ENCODE peak calls at places on chromosomes 6 and 20, in six cellular contexts. K is GM12878, H is K562, J is GM12891, G is SK-N-SH, C is H1. P is an unnamed sample.

GRCh38 chr20:34639755-34640222 is 37.1 kb downstream of the PIGU start:
- DNase-seq in K (no peak), J (no peak), C (no peak), G (no peak), H (no peak), P (no peak)

GRCh38 chr20:62599216-62600110 is 42.8 kb upstream of the SLCO4A1 start:
- DNase-seq in C (no peak), J (no peak), G (no peak), K (no peak), H (no peak), P (no peak)

GRCh38 chr6:144661101-144661806 is 376.1 kb downstream of the UTRN start:
- DNase-seq in K (no peak), H (no peak), J (no peak), C (no peak), G (no peak), P (no peak)

GRCh38 chr6:37731888-37732287 is 34.2 kb upstream of the MDGA1 start:
- DNase-seq in J (peak; percentile 67), G (no peak), H (peak; percentile 82), K (peak; percentile 39), C (no peak), P (peak; percentile 64)

GRCh38 chr20:3420211-3420707 is 12.8 kb upstream of the DNAAF9 start:
- DNase-seq in K (peak; percentile 78), G (no peak), H (peak; percentile 23), C (no peak), J (peak; percentile 49), P (peak; percentile 44)

GRCh38 chr20:49620364-49621240 is 52.7 kb upstream of the PTGIS start:
- DNase-seq in H (no peak), C (no peak), K (peak; percentile 100), G (no peak), J (peak; percentile 59), P (peak; percentile 60)

GRCh38 chr6:37354526-37355384 is 972 bp downstream of the RNF8 start:
- DNase-seq in J (peak; percentile 31), C (no peak), G (peak; percentile 80), H (peak; percentile 47), K (no peak), P (peak; percentile 49)

GRCh38 chr20:4073852-4074741 is 58.7 kb upstream of the RNF24 start:
- DNase-seq in H (no peak), K (no peak), G (no peak), J (no peak), C (no peak), P (no peak)

GRCh38 chr6:148223424-148223842 is 119.2 kb upstream of the SASH1 start:
- DNase-seq in G (no peak), C (no peak), K (no peak), J (no peak), H (no peak), P (no peak)

GRCh38 chr6:80203283-80203682 is 96.8 kb downstream of the BCKDHB start:
- DNase-seq in K (no peak), J (no peak), C (no peak), G (no peak), H (no peak), P (no peak)

GRCh38 chr6:147459772-147460171 is 48.7 kb upstream of the SAMD5 start:
- DNase-seq in K (no peak), C (no peak), H (no peak), J (no peak), G (no peak), P (no peak)

GRCh38 chr6:7445076-7445475 is 55.5 kb downstream of the RIOK1 start:
- DNase-seq in C (no peak), G (no peak), J (no peak), K (no peak), H (no peak), P (no peak)

GRCh38 chr6:153024401-153025017 is 22.0 kb upstream of the MTRF1L start:
- DNase-seq in H (peak; percentile 80), J (peak; percentile 15), C (peak; percentile 19), G (peak; percentile 60), K (peak; percentile 45), P (peak; percentile 12)

GRCh38 chr6:46011241-46012085 is 4.2 kb downstream of the CLIC5 start:
- DNase-seq in K (peak; percentile 71), J (peak; percentile 38), G (no peak), H (no peak), C (no peak), P (peak; percentile 37)

GRCh38 chr6:117481278-117481925 is 1.1 kb upstream of the DCBLD1 start:
- DNase-seq in C (no peak), G (no peak), H (peak; percentile 41), J (no peak), K (no peak), P (no peak)

GRCh38 chr6:22141271-22141745 is 155.5 kb downstream of the PRL start:
- DNase-seq in C (no peak), J (no peak), G (no peak), H (no peak), K (no peak), P (no peak)

GRCh38 chr6:168956884-168957730 is 296.5 kb downstream of the THBS2 start:
- DNase-seq in G (peak; percentile 77), K (no peak), H (peak; percentile 62), J (peak; percentile 45), C (peak; percentile 25), P (no peak)

GRCh38 chr6:35015476-35015875 is 125.7 kb downstream of the TCP11 start:
- DNase-seq in G (no peak), J (no peak), H (no peak), K (no peak), C (no peak), P (no peak)

GRCh38 chr6:125392682-125393081 is 90.9 kb upstream of the HDDC2 start:
- DNase-seq in C (no peak), K (no peak), H (no peak), J (no peak), G (no peak), P (no peak)

GRCh38 chr6:125940691-125941090 is 15.9 kb upstream of the HINT3 start:
- DNase-seq in G (no peak), J (no peak), H (no peak), C (no peak), K (no peak), P (no peak)

GRCh38 chr6:32170294-32170693 is 5.6 kb downstream of the AGPAT1 start:
- DNase-seq in G (no peak), H (no peak), J (no peak), K (no peak), C (no peak), P (no peak)

GRCh38 chr20:25090492-25091429 is 8.8 kb upstream of the VSX1 start:
- DNase-seq in J (no peak), H (no peak), K (peak; percentile 27), C (no peak), G (no peak), P (no peak)

GRCh38 chr6:38151580-38152500 is 332.3 kb downstream of the ZFAND3 start:
- DNase-seq in K (no peak), H (no peak), J (no peak), C (no peak), G (no peak), P (no peak)

GRCh38 chr20:52433326-52434040 is 241.9 kb upstream of the ZFP64 start:
- DNase-seq in G (no peak), J (no peak), H (no peak), C (no peak), K (no peak), P (no peak)
- TF ChIP-seq TAF1 in G (no peak), J (no peak), H (no peak), C (no peak), K (no peak), P (no peak)

GRCh38 chr6:3175742-3176321 is 18.5 kb upstream of the TUBB2A start:
- DNase-seq in J (no peak), H (no peak), K (no peak), G (no peak), C (no peak), P (no peak)

GRCh38 chr6:3181105-3181504 is 23.8 kb upstream of the TUBB2A start:
- DNase-seq in J (no peak), C (no peak), G (no peak), H (no peak), K (no peak), P (no peak)

GRCh38 chr6:3176562-3177355 is 19.4 kb upstream of the TUBB2A start:
- DNase-seq in K (no peak), C (no peak), H (peak; percentile 91), J (no peak), G (no peak), P (no peak)
- TF ChIP-seq TAF1 in K (no peak), C (no peak), H (no peak), J (no peak), G (no peak), P (no peak)

DNA sequence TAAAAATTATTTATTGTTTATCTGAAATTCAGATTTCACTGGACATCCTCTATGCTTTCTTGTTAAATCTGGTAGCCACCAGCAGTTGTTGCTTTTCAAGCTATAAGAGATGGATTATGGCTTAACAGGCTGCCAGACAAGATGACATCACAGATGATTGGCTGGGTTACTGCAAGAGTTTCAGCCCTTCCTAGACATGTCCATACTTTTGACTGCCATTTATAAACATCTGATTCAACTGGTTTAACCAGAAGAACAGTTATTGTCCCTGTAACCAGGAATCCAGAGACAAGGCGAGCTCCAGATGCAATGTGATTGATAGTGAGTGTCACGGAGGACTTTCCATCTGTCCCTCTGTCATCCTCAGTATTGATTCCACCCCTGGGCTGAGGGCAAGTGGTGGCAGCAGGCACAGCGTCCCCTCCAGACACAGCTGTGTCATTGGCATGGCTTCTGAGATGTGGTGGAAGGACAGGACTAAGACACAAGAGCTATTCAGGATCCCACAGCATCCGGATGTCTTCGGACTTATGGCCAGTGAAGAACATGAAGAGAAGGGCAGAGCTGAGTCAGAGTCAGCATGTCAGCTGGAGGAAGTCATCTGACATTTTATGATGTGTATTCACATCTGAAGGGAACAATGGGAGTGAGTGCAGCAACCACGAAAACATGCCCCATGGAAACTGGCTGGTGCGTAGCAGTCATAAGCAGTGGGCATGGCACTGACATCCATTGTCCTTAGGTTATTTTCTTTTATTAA is 284.5 kb upstream of the CDYL start:
- DNase-seq in G (no peak), H (no peak), K (no peak), J (no peak), C (no peak), P (no peak)
- TF ChIP-seq TAF1 in G (no peak), H (no peak), K (no peak), J (no peak), C (no peak), P (no peak)

GRCh38 chr20:46929902-46930301 is 35.3 kb downstream of the EYA2 start:
- DNase-seq in H (no peak), G (no peak), C (no peak), K (no peak), J (no peak), P (no peak)

GRCh38 chr20:46928580-46929132 is 34.0 kb downstream of the EYA2 start:
- DNase-seq in G (no peak), H (no peak), J (no peak), C (no peak), K (no peak), P (no peak)

GRCh38 chr20:46933150-46933549 is 38.5 kb downstream of the EYA2 start:
- DNase-seq in J (no peak), K (no peak), G (no peak), C (no peak), H (no peak), P (no peak)

GRCh38 chr20:46931699-46932098 is 37.1 kb downstream of the EYA2 start:
- DNase-seq in J (no peak), C (no peak), G (no peak), K (no peak), H (no peak), P (no peak)

DNA sequence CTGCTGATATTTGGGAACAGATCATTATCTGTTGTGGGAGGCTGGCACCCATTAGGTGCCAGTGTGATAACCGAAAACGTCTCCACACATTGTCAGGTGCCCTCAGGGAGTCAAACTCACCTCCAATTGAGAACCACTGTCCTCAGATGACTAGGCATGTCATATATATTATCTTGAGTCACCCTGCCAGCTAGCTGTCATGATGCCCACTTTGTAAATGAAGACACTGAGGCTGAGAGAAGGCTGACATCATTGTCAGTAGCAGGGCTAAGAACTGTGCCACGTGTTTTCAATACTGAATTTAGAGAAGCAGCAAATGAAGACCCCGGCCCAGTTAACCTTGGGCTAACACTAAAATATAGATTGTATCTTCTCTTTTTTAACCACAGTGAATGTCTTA is 36.3 kb downstream of the EYA2 start:
- DNase-seq in C (no peak), J (no peak), G (no peak), K (no peak), H (no peak), P (no peak)
- TF ChIP-seq TAF1 in C (no peak), J (no peak), G (no peak), K (no peak), H (no peak), P (no peak)